ENCODE peak calls at places on chromosomes 12 and 14, in six cellular contexts. One of them, this sample, is unnamed.

GRCh38 chr14:68309631-68310030 is 483.2 kb downstream of the ZFP36L1 start:
- DNase-seq in left lung: no peak
- DNase-seq in CD8-positive, alpha-beta T cell: no peak
- DNase-seq in neural crest cell: no peak
- DNase-seq in NB4: no peak
- DNase-seq in stomach: no peak
- DNase-seq in this sample: no peak

GRCh38 chr14:64845878-64846277 is 33.8 kb downstream of the SPTB start:
- DNase-seq in CD8-positive, alpha-beta T cell: no peak
- DNase-seq in NB4: no peak
- DNase-seq in left lung: no peak
- DNase-seq in neural crest cell: no peak
- DNase-seq in stomach: no peak
- DNase-seq in this sample: no peak

GRCh38 chr14:61525293-61526011 is 169.9 kb upstream of the HIF1A start:
- DNase-seq in stomach: peak
- DNase-seq in CD8-positive, alpha-beta T cell: peak
- DNase-seq in NB4: peak
- DNase-seq in neural crest cell: no peak
- DNase-seq in left lung: peak
- DNase-seq in this sample: no peak

GRCh38 chr12:108371801-108372344 is 32.8 kb upstream of the CMKLR1 start:
- DNase-seq in NB4: peak
- DNase-seq in stomach: no peak
- DNase-seq in neural crest cell: no peak
- DNase-seq in left lung: no peak
- DNase-seq in CD8-positive, alpha-beta T cell: no peak
- DNase-seq in this sample: no peak

GRCh38 chr12:41293011-41293410 is 104.9 kb downstream of the PDZRN4 start:
- DNase-seq in neural crest cell: no peak
- DNase-seq in left lung: no peak
- DNase-seq in NB4: no peak
- DNase-seq in CD8-positive, alpha-beta T cell: no peak
- DNase-seq in stomach: no peak
- DNase-seq in this sample: no peak

GRCh38 chr12:30880061-30880460 is 46.5 kb upstream of the TSPAN11 start:
- DNase-seq in NB4: no peak
- DNase-seq in neural crest cell: no peak
- DNase-seq in CD8-positive, alpha-beta T cell: no peak
- DNase-seq in left lung: no peak
- DNase-seq in stomach: no peak
- DNase-seq in this sample: no peak

GRCh38 chr14:69363055-69363454 is 35.0 kb downstream of the ERH start:
- DNase-seq in NB4: no peak
- DNase-seq in stomach: no peak
- DNase-seq in neural crest cell: peak
- DNase-seq in CD8-positive, alpha-beta T cell: no peak
- DNase-seq in left lung: no peak
- DNase-seq in this sample: no peak

GRCh38 chr12:32541754-32542374 is 137.2 kb upstream of the DNM1L start:
- DNase-seq in CD8-positive, alpha-beta T cell: no peak
- DNase-seq in neural crest cell: no peak
- DNase-seq in left lung: no peak
- DNase-seq in NB4: peak
- DNase-seq in stomach: no peak
- DNase-seq in this sample: no peak

DNA sequence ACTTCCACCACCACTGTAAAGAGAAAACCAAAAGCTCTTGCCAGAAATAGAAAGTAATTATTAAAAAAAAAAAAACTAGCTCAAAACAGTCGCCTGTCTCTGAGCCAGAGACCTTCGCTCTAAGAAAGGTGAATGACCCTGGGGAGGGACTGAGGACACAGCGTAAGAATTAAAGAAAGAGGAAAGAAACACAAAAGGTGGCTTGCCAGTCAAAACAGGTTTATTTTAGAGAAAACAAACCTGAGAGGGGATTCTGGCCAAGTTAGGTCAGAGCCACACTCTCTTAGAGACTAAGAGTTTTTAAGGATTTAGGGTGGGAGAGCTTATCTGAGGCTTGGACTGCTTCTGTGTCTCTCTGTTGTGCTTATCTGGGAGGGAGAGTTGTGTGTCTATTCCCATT is 66.0 kb downstream of the DNAH10 start:
- DNase-seq in left lung: no peak
- DNase-seq in CD8-positive, alpha-beta T cell: no peak
- DNase-seq in NB4: no peak
- DNase-seq in stomach: no peak
- DNase-seq in neural crest cell: no peak
- DNase-seq in this sample: no peak
- TF ChIP-seq CTCF in left lung: no peak
- TF ChIP-seq CTCF in CD8-positive, alpha-beta T cell: no peak
- TF ChIP-seq CTCF in NB4: no peak
- TF ChIP-seq CTCF in stomach: no peak
- TF ChIP-seq CTCF in neural crest cell: no peak
- TF ChIP-seq CTCF in this sample: no peak

DNA sequence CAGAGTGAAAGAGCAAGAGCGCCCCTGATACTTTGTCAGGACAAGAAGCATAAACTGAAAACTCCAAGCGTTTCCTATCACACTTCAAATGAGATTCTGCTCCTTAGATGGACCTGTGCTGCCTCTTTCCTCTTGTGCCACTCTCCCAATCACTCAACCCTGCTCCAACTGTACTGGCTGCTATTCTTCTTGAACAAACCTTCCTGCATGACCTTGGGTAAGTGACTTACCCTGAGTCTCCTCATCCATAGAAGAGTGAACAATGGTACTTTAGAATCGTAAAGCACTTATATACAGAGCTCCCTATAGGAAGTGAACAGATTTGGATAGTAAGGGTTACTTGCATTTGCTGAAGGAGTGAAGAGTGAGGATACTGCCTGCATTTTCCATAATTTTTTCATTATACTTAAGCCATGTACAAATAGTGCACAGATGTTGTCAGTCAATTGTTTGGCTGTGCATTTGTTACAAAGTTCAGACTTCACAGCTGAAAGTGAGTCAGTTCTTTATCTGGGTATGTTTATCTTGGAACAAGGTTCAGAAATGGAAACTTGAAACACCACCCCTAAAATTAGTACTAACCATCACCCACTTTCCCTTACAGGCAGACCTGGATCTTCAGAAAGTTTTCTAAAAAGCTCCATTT is 10.8 kb downstream of the MTERF2 start:
- DNase-seq in left lung: no peak
- DNase-seq in NB4: no peak
- DNase-seq in CD8-positive, alpha-beta T cell: no peak
- DNase-seq in neural crest cell: no peak
- DNase-seq in stomach: no peak
- DNase-seq in this sample: no peak
- TF ChIP-seq CTCF in left lung: no peak
- TF ChIP-seq CTCF in NB4: no peak
- TF ChIP-seq CTCF in CD8-positive, alpha-beta T cell: no peak
- TF ChIP-seq CTCF in neural crest cell: no peak
- TF ChIP-seq CTCF in stomach: no peak
- TF ChIP-seq CTCF in this sample: no peak

GRCh38 chr12:66550626-66551025 is 128.2 kb downstream of the GRIP1 start:
- DNase-seq in left lung: no peak
- DNase-seq in NB4: no peak
- DNase-seq in CD8-positive, alpha-beta T cell: no peak
- DNase-seq in neural crest cell: no peak
- DNase-seq in stomach: no peak
- DNase-seq in this sample: no peak

GRCh38 chr12:66552753-66553152 is 126.1 kb downstream of the GRIP1 start:
- DNase-seq in neural crest cell: no peak
- DNase-seq in left lung: no peak
- DNase-seq in stomach: no peak
- DNase-seq in CD8-positive, alpha-beta T cell: no peak
- DNase-seq in NB4: no peak
- DNase-seq in this sample: no peak

DNA sequence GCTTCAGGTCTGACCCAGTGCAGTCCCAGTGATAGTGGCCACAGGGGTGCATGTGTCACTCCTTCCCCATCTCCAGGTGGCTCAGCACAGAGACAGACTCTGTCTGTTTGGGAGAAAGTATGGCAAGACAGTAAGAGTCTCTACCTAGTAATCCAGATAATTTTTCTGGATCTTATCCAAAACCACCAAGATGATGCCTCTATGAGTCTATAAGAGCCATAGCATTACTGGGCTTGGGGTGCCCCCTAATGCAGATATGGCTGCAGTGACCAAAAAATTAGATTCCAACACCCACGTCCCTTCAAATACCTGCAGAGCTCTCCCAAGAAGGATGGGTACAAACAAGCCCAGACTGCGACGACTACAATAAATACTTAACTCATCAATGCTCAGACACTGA is 123.8 kb downstream of the GRIP1 start:
- DNase-seq in left lung: no peak
- DNase-seq in CD8-positive, alpha-beta T cell: no peak
- DNase-seq in NB4: peak
- DNase-seq in stomach: no peak
- DNase-seq in neural crest cell: no peak
- DNase-seq in this sample: no peak
- TF ChIP-seq CTCF in left lung: no peak
- TF ChIP-seq CTCF in CD8-positive, alpha-beta T cell: no peak
- TF ChIP-seq CTCF in NB4: no peak
- TF ChIP-seq CTCF in stomach: no peak
- TF ChIP-seq CTCF in neural crest cell: no peak
- TF ChIP-seq CTCF in this sample: no peak

GRCh38 chr12:123032736-123033391 is 52.4 kb downstream of the ARL6IP4 start:
- DNase-seq in NB4: peak
- DNase-seq in left lung: peak
- DNase-seq in neural crest cell: no peak
- DNase-seq in CD8-positive, alpha-beta T cell: no peak
- DNase-seq in stomach: no peak
- DNase-seq in this sample: no peak
- TF ChIP-seq CTCF in NB4: no peak
- TF ChIP-seq CTCF in left lung: no peak
- TF ChIP-seq CTCF in neural crest cell: no peak
- TF ChIP-seq CTCF in CD8-positive, alpha-beta T cell: no peak
- TF ChIP-seq CTCF in stomach: no peak
- TF ChIP-seq CTCF in this sample: no peak

DNA sequence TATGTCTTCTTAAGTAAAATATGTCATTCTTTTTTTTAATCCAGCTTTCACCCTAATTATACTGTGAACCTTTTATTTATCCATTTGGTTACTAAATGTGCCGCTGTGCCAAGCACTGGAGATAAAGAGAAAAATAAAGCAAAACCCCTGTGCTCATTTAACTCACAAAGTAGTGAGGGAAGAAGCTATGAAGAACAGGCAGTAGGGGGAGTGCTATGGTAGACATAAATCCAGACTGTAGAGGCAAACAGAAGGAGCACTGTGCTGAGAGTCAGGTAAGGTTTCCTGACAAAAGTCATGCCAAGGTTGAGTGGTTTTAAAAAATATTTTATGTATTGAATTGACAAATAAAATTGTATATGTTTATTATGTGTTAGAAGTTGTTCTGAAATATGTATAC is 188.5 kb upstream of the SYT10 start:
- DNase-seq in NB4: no peak
- DNase-seq in neural crest cell: no peak
- DNase-seq in CD8-positive, alpha-beta T cell: no peak
- DNase-seq in stomach: no peak
- DNase-seq in left lung: no peak
- DNase-seq in this sample: no peak
- TF ChIP-seq CTCF in NB4: no peak
- TF ChIP-seq CTCF in neural crest cell: no peak
- TF ChIP-seq CTCF in CD8-positive, alpha-beta T cell: no peak
- TF ChIP-seq CTCF in stomach: no peak
- TF ChIP-seq CTCF in left lung: no peak
- TF ChIP-seq CTCF in this sample: no peak

GRCh38 chr14:85165091-85165490 is 364.9 kb upstream of the FLRT2 start:
- DNase-seq in NB4: no peak
- DNase-seq in stomach: no peak
- DNase-seq in CD8-positive, alpha-beta T cell: no peak
- DNase-seq in left lung: no peak
- DNase-seq in neural crest cell: no peak
- DNase-seq in this sample: no peak
- TF ChIP-seq CTCF in NB4: no peak
- TF ChIP-seq CTCF in stomach: no peak
- TF ChIP-seq CTCF in CD8-positive, alpha-beta T cell: no peak
- TF ChIP-seq CTCF in left lung: no peak
- TF ChIP-seq CTCF in neural crest cell: no peak
- TF ChIP-seq CTCF in this sample: no peak

GRCh38 chr12:63093711-63094110 is 57.3 kb downstream of the AVPR1A start:
- DNase-seq in neural crest cell: no peak
- DNase-seq in stomach: no peak
- DNase-seq in NB4: no peak
- DNase-seq in left lung: no peak
- DNase-seq in CD8-positive, alpha-beta T cell: no peak
- DNase-seq in this sample: no peak

GRCh38 chr12:63095369-63095967 is 55.5 kb downstream of the AVPR1A start:
- DNase-seq in CD8-positive, alpha-beta T cell: no peak
- DNase-seq in left lung: no peak
- DNase-seq in stomach: no peak
- DNase-seq in neural crest cell: no peak
- DNase-seq in NB4: no peak
- DNase-seq in this sample: no peak

GRCh38 chr12:63093084-63093483 is 57.9 kb downstream of the AVPR1A start:
- DNase-seq in NB4: no peak
- DNase-seq in CD8-positive, alpha-beta T cell: no peak
- DNase-seq in left lung: no peak
- DNase-seq in neural crest cell: no peak
- DNase-seq in stomach: no peak
- DNase-seq in this sample: no peak

GRCh38 chr12:63103489-63104131 is 47.4 kb downstream of the AVPR1A start:
- DNase-seq in neural crest cell: no peak
- DNase-seq in NB4: peak
- DNase-seq in left lung: no peak
- DNase-seq in CD8-positive, alpha-beta T cell: no peak
- DNase-seq in stomach: no peak
- DNase-seq in this sample: no peak

DNA sequence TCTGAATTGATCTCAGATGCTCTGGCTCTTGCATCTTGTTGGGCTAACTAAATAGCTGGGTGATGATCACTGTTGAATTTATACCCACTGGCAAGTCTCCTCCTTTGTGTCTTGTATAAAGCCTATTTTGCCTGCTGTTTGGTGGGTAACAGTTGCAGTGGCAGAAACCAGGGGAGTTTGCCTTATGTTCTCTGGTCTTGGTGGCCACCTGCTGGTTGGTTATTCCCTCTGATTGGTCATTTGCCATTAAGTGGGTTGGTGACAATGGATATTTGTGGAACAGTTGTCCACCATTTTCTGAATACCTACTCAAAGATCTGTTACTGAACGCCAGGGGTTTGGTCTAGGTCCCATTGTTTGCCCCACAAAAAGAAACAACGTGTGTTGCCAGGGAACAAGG is 52.1 kb downstream of the AVPR1A start:
- DNase-seq in NB4: peak
- DNase-seq in CD8-positive, alpha-beta T cell: no peak
- DNase-seq in stomach: no peak
- DNase-seq in neural crest cell: no peak
- DNase-seq in left lung: no peak
- DNase-seq in this sample: no peak
- TF ChIP-seq CTCF in NB4: peak
- TF ChIP-seq CTCF in CD8-positive, alpha-beta T cell: no peak
- TF ChIP-seq CTCF in stomach: no peak
- TF ChIP-seq CTCF in neural crest cell: no peak
- TF ChIP-seq CTCF in left lung: no peak
- TF ChIP-seq CTCF in this sample: no peak

GRCh38 chr12:68871899-68872298 is 61.1 kb downstream of the CPM start:
- DNase-seq in neural crest cell: no peak
- DNase-seq in NB4: peak
- DNase-seq in left lung: no peak
- DNase-seq in CD8-positive, alpha-beta T cell: no peak
- DNase-seq in stomach: no peak
- DNase-seq in this sample: no peak
- TF ChIP-seq CTCF in neural crest cell: peak
- TF ChIP-seq CTCF in NB4: peak
- TF ChIP-seq CTCF in left lung: no peak
- TF ChIP-seq CTCF in CD8-positive, alpha-beta T cell: no peak
- TF ChIP-seq CTCF in stomach: no peak
- TF ChIP-seq CTCF in this sample: peak

GRCh38 chr12:111174283-111175108 is 194.4 kb downstream of the PHETA1 start:
- DNase-seq in neural crest cell: no peak
- DNase-seq in CD8-positive, alpha-beta T cell: no peak
- DNase-seq in left lung: no peak
- DNase-seq in NB4: peak
- DNase-seq in stomach: no peak
- DNase-seq in this sample: no peak
- TF ChIP-seq CTCF in neural crest cell: peak
- TF ChIP-seq CTCF in CD8-positive, alpha-beta T cell: no peak
- TF ChIP-seq CTCF in left lung: no peak
- TF ChIP-seq CTCF in NB4: peak
- TF ChIP-seq CTCF in stomach: no peak
- TF ChIP-seq CTCF in this sample: peak

This sample was measured in progenitor cell of endocrine pancreas.